ENCODE peak calls at places on chromosome 18, in seven cellular contexts. Q is glutamatergic neuron, N is NCI-H1105 treated with DMSO at 0.1 percent for 48 hours, B is cardiac fibroblast, D is fibroblast of lung, Z is NCI-H774, O is bronchial epithelial cell. A is an unnamed sample.

GRCh38 chr18:3713166-3713565 is 263.2 kb downstream of the TGIF1 start:
- DNase-seq in B (no peak), Q (no peak), D (peak; percentile 74), O (no peak), Z (no peak), N (no peak), A (no peak)

GRCh38 chr18:23126352-23127056 is 8.8 kb upstream of the CABLES1 start:
- DNase-seq in O (no peak), Q (no peak), B (no peak), N (no peak), Z (no peak), D (no peak), A (no peak)

GRCh38 chr18:2932247-2933181 is 80.4 kb downstream of the LPIN2 start:
- DNase-seq in N (peak; percentile 22), D (peak; percentile 45), O (peak; percentile 54), Z (peak; percentile 38), B (peak; percentile 83), Q (no peak), A (no peak)

GRCh38 chr18:58649966-58650816 is 21.1 kb upstream of the MALT1 start:
- DNase-seq in O (no peak), Q (no peak), Z (no peak), N (no peak), D (no peak), B (no peak), A (no peak)

GRCh38 chr18:58691256-58691655 is 20.0 kb downstream of the MALT1 start:
- DNase-seq in D (peak; percentile 25), B (no peak), N (no peak), Q (no peak), O (no peak), Z (no peak), A (no peak)

GRCh38 chr18:76619342-76620315 is 124.6 kb upstream of the ZNF516 start:
- DNase-seq in N (no peak), Z (no peak), Q (peak; percentile 42), B (peak; percentile 79), D (peak; percentile 88), O (peak; percentile 95), A (peak; percentile 85)

GRCh38 chr18:79806976-79807841 is 9.5 kb downstream of the KCNG2 start:
- DNase-seq in D (no peak), N (no peak), O (no peak), Z (no peak), B (no peak), Q (no peak), A (no peak)

GRCh38 chr18:78768221-78768620 is 211.4 kb upstream of the SALL3 start:
- DNase-seq in O (no peak), B (no peak), Z (no peak), D (no peak), Q (no peak), N (no peak), A (no peak)

GRCh38 chr18:47901624-47902362 is 28.7 kb downstream of the SMAD2 start:
- DNase-seq in O (no peak), B (no peak), D (no peak), N (no peak), Q (no peak), Z (no peak), A (no peak)

GRCh38 chr18:55380574-55380973 is 207.4 kb downstream of the TCF4 start:
- DNase-seq in Z (no peak), O (no peak), Q (no peak), B (no peak), D (peak; percentile 91), N (no peak), A (no peak)

GRCh38 chr18:7619676-7620075 is 52.6 kb downstream of the PTPRM start:
- DNase-seq in Z (no peak), O (no peak), B (no peak), Q (no peak), D (no peak), N (no peak), A (no peak)

GRCh38 chr18:13003466-13003896 is 12.3 kb downstream of the CEP192 start:
- DNase-seq in B (peak; percentile 82), Z (no peak), D (peak; percentile 73), O (peak; percentile 78), N (no peak), Q (peak; percentile 63), A (peak; percentile 76)

GRCh38 chr18:70380915-70381896 is 92.4 kb downstream of the SOCS6 start:
- DNase-seq in D (peak; percentile 79), O (no peak), Z (peak; percentile 57), B (no peak), Q (no peak), N (peak; percentile 44), A (no peak)

GRCh38 chr18:76274470-76275289 is 220.4 kb downstream of the ZNF516 start:
- DNase-seq in N (no peak), Z (no peak), D (no peak), O (no peak), Q (peak; percentile 68), B (no peak), A (peak; percentile 76)

GRCh38 chr18:11035814-11036213 is 113.6 kb downstream of the PIEZO2 start:
- DNase-seq in Q (no peak), B (no peak), O (no peak), N (no peak), D (no peak), Z (no peak), A (no peak)

GRCh38 chr18:45142868-45143267 is 462.2 kb downstream of the SETBP1 start:
- DNase-seq in B (no peak), Q (no peak), O (no peak), Z (no peak), N (no peak), D (no peak), A (no peak)

GRCh38 chr18:79509536-79509930 is 113.8 kb downstream of the NFATC1 start:
- DNase-seq in Z (no peak), B (no peak), N (no peak), Q (no peak), O (no peak), D (no peak), A (no peak)

GRCh38 chr18:45104071-45104440 is 423.4 kb downstream of the SETBP1 start:
- DNase-seq in Q (no peak), N (no peak), D (no peak), Z (no peak), O (no peak), B (no peak), A (no peak)

GRCh38 chr18:78778651-78779050 is 201.0 kb upstream of the SALL3 start:
- DNase-seq in D (no peak), Z (no peak), B (no peak), Q (no peak), N (no peak), O (no peak), A (no peak)

GRCh38 chr18:42045346-42045745 is 90.3 kb downstream of the PIK3C3 start:
- DNase-seq in N (no peak), D (peak; percentile 26), Q (no peak), O (peak; percentile 51), B (peak; percentile 60), Z (no peak), A (peak; percentile 23)

A was measured in WERI-Rb-1.